ENCODE peak calls at places on chromosome 2, in ten cellular contexts. One of them, this sample, is unnamed.
A peak's percentile ranks its signal among the peaks of the same experiment; 100 is the strongest.

GRCh38 chr2:2333076-2333475 is 2.0 kb upstream of the MYT1L start:
- DNase-seq in fibroblast of the conjunctiva: no peak
- DNase-seq in mucosa of gallbladder: no peak
- DNase-seq in NCI-H2081: peak; percentile 96
- DNase-seq in activated CD4-positive, alpha-beta T cell treated with anti-CD3 and anti-CD28 coated beads for 24 hours: no peak
- DNase-seq in epithelial cell of esophagus: no peak
- DNase-seq in astrocyte of the hippocampus: no peak
- DNase-seq in ovary: no peak
- DNase-seq in transverse colon: no peak
- DNase-seq in DMS153: no peak
- DNase-seq in this sample: no peak

GRCh38 chr2:232437130-232437620 is 18.8 kb upstream of the ALPI start:
- DNase-seq in ovary: no peak
- DNase-seq in astrocyte of the hippocampus: no peak
- DNase-seq in epithelial cell of esophagus: no peak
- DNase-seq in activated CD4-positive, alpha-beta T cell treated with anti-CD3 and anti-CD28 coated beads for 24 hours: no peak
- DNase-seq in DMS153: no peak
- DNase-seq in NCI-H2081: no peak
- DNase-seq in transverse colon: no peak
- DNase-seq in fibroblast of the conjunctiva: no peak
- DNase-seq in mucosa of gallbladder: no peak
- DNase-seq in this sample: no peak

GRCh38 chr2:20494246-20494645 is 47.4 kb downstream of the RHOB start:
- DNase-seq in transverse colon: no peak
- DNase-seq in fibroblast of the conjunctiva: peak; percentile 23
- DNase-seq in activated CD4-positive, alpha-beta T cell treated with anti-CD3 and anti-CD28 coated beads for 24 hours: no peak
- DNase-seq in epithelial cell of esophagus: no peak
- DNase-seq in DMS153: no peak
- DNase-seq in NCI-H2081: no peak
- DNase-seq in mucosa of gallbladder: no peak
- DNase-seq in astrocyte of the hippocampus: peak; percentile 56
- DNase-seq in ovary: no peak
- DNase-seq in this sample: no peak

GRCh38 chr2:39289609-39290008 is 45.8 kb upstream of the CDKL4 start:
- DNase-seq in transverse colon: no peak
- DNase-seq in activated CD4-positive, alpha-beta T cell treated with anti-CD3 and anti-CD28 coated beads for 24 hours: no peak
- DNase-seq in mucosa of gallbladder: no peak
- DNase-seq in ovary: no peak
- DNase-seq in epithelial cell of esophagus: peak; percentile 14
- DNase-seq in astrocyte of the hippocampus: peak; percentile 47
- DNase-seq in fibroblast of the conjunctiva: no peak
- DNase-seq in DMS153: no peak
- DNase-seq in NCI-H2081: no peak
- DNase-seq in this sample: no peak

GRCh38 chr2:201971516-201972228 is 62.0 kb upstream of the FZD7 start:
- DNase-seq in DMS153: no peak
- DNase-seq in NCI-H2081: no peak
- DNase-seq in epithelial cell of esophagus: no peak
- DNase-seq in activated CD4-positive, alpha-beta T cell treated with anti-CD3 and anti-CD28 coated beads for 24 hours: no peak
- DNase-seq in ovary: no peak
- DNase-seq in mucosa of gallbladder: no peak
- DNase-seq in fibroblast of the conjunctiva: peak; percentile 42
- DNase-seq in astrocyte of the hippocampus: peak; percentile 86
- DNase-seq in transverse colon: no peak
- DNase-seq in this sample: no peak

GRCh38 chr2:23401427-23402204 is 16.6 kb downstream of the KLHL29 start:
- DNase-seq in NCI-H2081: no peak
- DNase-seq in ovary: no peak
- DNase-seq in activated CD4-positive, alpha-beta T cell treated with anti-CD3 and anti-CD28 coated beads for 24 hours: no peak
- DNase-seq in mucosa of gallbladder: no peak
- DNase-seq in epithelial cell of esophagus: peak; percentile 91
- DNase-seq in astrocyte of the hippocampus: no peak
- DNase-seq in transverse colon: no peak
- DNase-seq in DMS153: no peak
- DNase-seq in fibroblast of the conjunctiva: no peak
- DNase-seq in this sample: no peak

GRCh38 chr2:196565982-196566381 is 73.5 kb upstream of the CCDC150 start:
- DNase-seq in ovary: no peak
- DNase-seq in activated CD4-positive, alpha-beta T cell treated with anti-CD3 and anti-CD28 coated beads for 24 hours: no peak
- DNase-seq in fibroblast of the conjunctiva: no peak
- DNase-seq in transverse colon: no peak
- DNase-seq in astrocyte of the hippocampus: no peak
- DNase-seq in DMS153: no peak
- DNase-seq in epithelial cell of esophagus: no peak
- DNase-seq in NCI-H2081: no peak
- DNase-seq in mucosa of gallbladder: no peak
- DNase-seq in this sample: no peak

GRCh38 chr2:127705281-127706065 is 4.2 kb downstream of the SFT2D3 start:
- DNase-seq in NCI-H2081: no peak
- DNase-seq in DMS153: no peak
- DNase-seq in transverse colon: no peak
- DNase-seq in fibroblast of the conjunctiva: peak; percentile 71
- DNase-seq in ovary: no peak
- DNase-seq in activated CD4-positive, alpha-beta T cell treated with anti-CD3 and anti-CD28 coated beads for 24 hours: no peak
- DNase-seq in mucosa of gallbladder: no peak
- DNase-seq in astrocyte of the hippocampus: no peak
- DNase-seq in epithelial cell of esophagus: no peak
- DNase-seq in this sample: no peak

GRCh38 chr2:240351088-240351741 is 84.2 kb upstream of the GPC1 start:
- DNase-seq in mucosa of gallbladder: no peak
- DNase-seq in ovary: no peak
- DNase-seq in transverse colon: no peak
- DNase-seq in activated CD4-positive, alpha-beta T cell treated with anti-CD3 and anti-CD28 coated beads for 24 hours: no peak
- DNase-seq in astrocyte of the hippocampus: no peak
- DNase-seq in epithelial cell of esophagus: no peak
- DNase-seq in NCI-H2081: no peak
- DNase-seq in DMS153: no peak
- DNase-seq in fibroblast of the conjunctiva: no peak
- DNase-seq in this sample: no peak

GRCh38 chr2:100416939-100417744 is at the start of gene CHST10:
- DNase-seq in DMS153: no peak
- DNase-seq in activated CD4-positive, alpha-beta T cell treated with anti-CD3 and anti-CD28 coated beads for 24 hours: peak; percentile 38
- DNase-seq in transverse colon: peak; percentile 33
- DNase-seq in astrocyte of the hippocampus: peak; percentile 84
- DNase-seq in epithelial cell of esophagus: peak; percentile 24
- DNase-seq in NCI-H2081: peak; percentile 81
- DNase-seq in ovary: peak; percentile 61
- DNase-seq in fibroblast of the conjunctiva: no peak
- DNase-seq in mucosa of gallbladder: peak; percentile 12
- DNase-seq in this sample: peak; percentile 60

GRCh38 chr2:47690132-47690531 is 92.8 kb upstream of the MSH6 start:
- DNase-seq in fibroblast of the conjunctiva: no peak
- DNase-seq in astrocyte of the hippocampus: no peak
- DNase-seq in transverse colon: no peak
- DNase-seq in activated CD4-positive, alpha-beta T cell treated with anti-CD3 and anti-CD28 coated beads for 24 hours: no peak
- DNase-seq in NCI-H2081: no peak
- DNase-seq in DMS153: no peak
- DNase-seq in ovary: no peak
- DNase-seq in mucosa of gallbladder: no peak
- DNase-seq in epithelial cell of esophagus: no peak
- DNase-seq in this sample: no peak

GRCh38 chr2:14673351-14673875 is 40.9 kb downstream of the LRATD1 start:
- DNase-seq in transverse colon: no peak
- DNase-seq in astrocyte of the hippocampus: peak; percentile 85
- DNase-seq in mucosa of gallbladder: no peak
- DNase-seq in ovary: no peak
- DNase-seq in activated CD4-positive, alpha-beta T cell treated with anti-CD3 and anti-CD28 coated beads for 24 hours: no peak
- DNase-seq in NCI-H2081: no peak
- DNase-seq in DMS153: no peak
- DNase-seq in epithelial cell of esophagus: no peak
- DNase-seq in fibroblast of the conjunctiva: no peak
- DNase-seq in this sample: no peak

GRCh38 chr2:289362-290089 is 1.6 kb upstream of the ALKAL2 start:
- DNase-seq in astrocyte of the hippocampus: peak; percentile 44
- DNase-seq in mucosa of gallbladder: peak; percentile 31
- DNase-seq in transverse colon: peak; percentile 32
- DNase-seq in activated CD4-positive, alpha-beta T cell treated with anti-CD3 and anti-CD28 coated beads for 24 hours: no peak
- DNase-seq in DMS153: no peak
- DNase-seq in ovary: peak; percentile 67
- DNase-seq in fibroblast of the conjunctiva: no peak
- DNase-seq in NCI-H2081: peak; percentile 28
- DNase-seq in epithelial cell of esophagus: peak; percentile 18
- DNase-seq in this sample: no peak

GRCh38 chr2:105365176-105365575 is 27.8 kb downstream of the C2orf49 start:
- DNase-seq in fibroblast of the conjunctiva: no peak
- DNase-seq in epithelial cell of esophagus: no peak
- DNase-seq in ovary: no peak
- DNase-seq in activated CD4-positive, alpha-beta T cell treated with anti-CD3 and anti-CD28 coated beads for 24 hours: no peak
- DNase-seq in mucosa of gallbladder: no peak
- DNase-seq in astrocyte of the hippocampus: no peak
- DNase-seq in NCI-H2081: no peak
- DNase-seq in transverse colon: no peak
- DNase-seq in DMS153: no peak
- DNase-seq in this sample: no peak

GRCh38 chr2:104043864-104044263 is 810.1 kb upstream of the POU3F3 start:
- DNase-seq in mucosa of gallbladder: no peak
- DNase-seq in ovary: no peak
- DNase-seq in epithelial cell of esophagus: no peak
- DNase-seq in DMS153: peak; percentile 75
- DNase-seq in fibroblast of the conjunctiva: no peak
- DNase-seq in astrocyte of the hippocampus: peak; percentile 65
- DNase-seq in NCI-H2081: no peak
- DNase-seq in transverse colon: no peak
- DNase-seq in activated CD4-positive, alpha-beta T cell treated with anti-CD3 and anti-CD28 coated beads for 24 hours: no peak
- DNase-seq in this sample: no peak

GRCh38 chr2:165634855-165635254 is 159.2 kb downstream of the GALNT3 start:
- DNase-seq in activated CD4-positive, alpha-beta T cell treated with anti-CD3 and anti-CD28 coated beads for 24 hours: no peak
- DNase-seq in astrocyte of the hippocampus: peak; percentile 73
- DNase-seq in NCI-H2081: peak; percentile 96
- DNase-seq in mucosa of gallbladder: peak; percentile 29
- DNase-seq in fibroblast of the conjunctiva: peak; percentile 27
- DNase-seq in DMS153: peak; percentile 78
- DNase-seq in ovary: peak; percentile 63
- DNase-seq in transverse colon: peak; percentile 23
- DNase-seq in epithelial cell of esophagus: peak; percentile 44
- DNase-seq in this sample: no peak

GRCh38 chr2:232236200-232236599 is 142.4 kb upstream of the ALPP start:
- DNase-seq in astrocyte of the hippocampus: no peak
- DNase-seq in fibroblast of the conjunctiva: no peak
- DNase-seq in epithelial cell of esophagus: peak; percentile 91
- DNase-seq in mucosa of gallbladder: peak; percentile 15
- DNase-seq in NCI-H2081: peak; percentile 5
- DNase-seq in transverse colon: no peak
- DNase-seq in ovary: no peak
- DNase-seq in DMS153: no peak
- DNase-seq in activated CD4-positive, alpha-beta T cell treated with anti-CD3 and anti-CD28 coated beads for 24 hours: no peak
- DNase-seq in this sample: peak; percentile 43

GRCh38 chr2:96241901-96242611 is 23.7 kb downstream of the TMEM127 start:
- DNase-seq in transverse colon: peak; percentile 58
- DNase-seq in ovary: no peak
- DNase-seq in astrocyte of the hippocampus: peak; percentile 56
- DNase-seq in epithelial cell of esophagus: peak; percentile 59
- DNase-seq in fibroblast of the conjunctiva: no peak
- DNase-seq in mucosa of gallbladder: peak; percentile 40
- DNase-seq in activated CD4-positive, alpha-beta T cell treated with anti-CD3 and anti-CD28 coated beads for 24 hours: peak; percentile 31
- DNase-seq in NCI-H2081: no peak
- DNase-seq in DMS153: peak; percentile 20
- DNase-seq in this sample: no peak

GRCh38 chr2:122506620-122507019 is 751.2 kb downstream of the TSN start:
- DNase-seq in fibroblast of the conjunctiva: no peak
- DNase-seq in astrocyte of the hippocampus: no peak
- DNase-seq in mucosa of gallbladder: no peak
- DNase-seq in NCI-H2081: no peak
- DNase-seq in DMS153: no peak
- DNase-seq in epithelial cell of esophagus: no peak
- DNase-seq in ovary: no peak
- DNase-seq in activated CD4-positive, alpha-beta T cell treated with anti-CD3 and anti-CD28 coated beads for 24 hours: no peak
- DNase-seq in transverse colon: no peak
- DNase-seq in this sample: no peak

GRCh38 chr2:67487993-67488392 is 90.9 kb downstream of the ETAA1 start:
- DNase-seq in epithelial cell of esophagus: no peak
- DNase-seq in astrocyte of the hippocampus: no peak
- DNase-seq in ovary: no peak
- DNase-seq in DMS153: no peak
- DNase-seq in NCI-H2081: no peak
- DNase-seq in transverse colon: no peak
- DNase-seq in mucosa of gallbladder: no peak
- DNase-seq in fibroblast of the conjunctiva: no peak
- DNase-seq in activated CD4-positive, alpha-beta T cell treated with anti-CD3 and anti-CD28 coated beads for 24 hours: no peak
- DNase-seq in this sample: no peak

GRCh38 chr2:190121971-190122370 is 59.4 kb upstream of the MSTN start:
- DNase-seq in mucosa of gallbladder: no peak
- DNase-seq in activated CD4-positive, alpha-beta T cell treated with anti-CD3 and anti-CD28 coated beads for 24 hours: no peak
- DNase-seq in astrocyte of the hippocampus: peak; percentile 25
- DNase-seq in transverse colon: no peak
- DNase-seq in NCI-H2081: no peak
- DNase-seq in DMS153: no peak
- DNase-seq in epithelial cell of esophagus: peak; percentile 24
- DNase-seq in ovary: no peak
- DNase-seq in fibroblast of the conjunctiva: no peak
- DNase-seq in this sample: no peak

GRCh38 chr2:69805887-69806286 is 23.6 kb upstream of the GMCL1 start:
- DNase-seq in DMS153: no peak
- DNase-seq in epithelial cell of esophagus: no peak
- DNase-seq in fibroblast of the conjunctiva: no peak
- DNase-seq in transverse colon: no peak
- DNase-seq in ovary: no peak
- DNase-seq in activated CD4-positive, alpha-beta T cell treated with anti-CD3 and anti-CD28 coated beads for 24 hours: no peak
- DNase-seq in mucosa of gallbladder: no peak
- DNase-seq in NCI-H2081: no peak
- DNase-seq in astrocyte of the hippocampus: no peak
- DNase-seq in this sample: no peak

GRCh38 chr2:85095094-85095493 is 38.1 kb upstream of the TCF7L1 start:
- DNase-seq in astrocyte of the hippocampus: no peak
- DNase-seq in mucosa of gallbladder: no peak
- DNase-seq in ovary: no peak
- DNase-seq in fibroblast of the conjunctiva: no peak
- DNase-seq in activated CD4-positive, alpha-beta T cell treated with anti-CD3 and anti-CD28 coated beads for 24 hours: no peak
- DNase-seq in NCI-H2081: no peak
- DNase-seq in DMS153: no peak
- DNase-seq in epithelial cell of esophagus: no peak
- DNase-seq in transverse colon: no peak
- DNase-seq in this sample: no peak

GRCh38 chr2:184685999-184686841 is 87.9 kb downstream of the ZNF804A start:
- DNase-seq in mucosa of gallbladder: no peak
- DNase-seq in activated CD4-positive, alpha-beta T cell treated with anti-CD3 and anti-CD28 coated beads for 24 hours: no peak
- DNase-seq in ovary: no peak
- DNase-seq in fibroblast of the conjunctiva: no peak
- DNase-seq in NCI-H2081: no peak
- DNase-seq in transverse colon: no peak
- DNase-seq in DMS153: no peak
- DNase-seq in astrocyte of the hippocampus: peak; percentile 28
- DNase-seq in epithelial cell of esophagus: peak; percentile 76
- DNase-seq in this sample: no peak

GRCh38 chr2:134238371-134238770 is 15.5 kb upstream of the MGAT5 start:
- DNase-seq in astrocyte of the hippocampus: no peak
- DNase-seq in transverse colon: no peak
- DNase-seq in mucosa of gallbladder: no peak
- DNase-seq in DMS153: no peak
- DNase-seq in epithelial cell of esophagus: no peak
- DNase-seq in ovary: no peak
- DNase-seq in activated CD4-positive, alpha-beta T cell treated with anti-CD3 and anti-CD28 coated beads for 24 hours: no peak
- DNase-seq in NCI-H2081: no peak
- DNase-seq in fibroblast of the conjunctiva: no peak
- DNase-seq in this sample: no peak

GRCh38 chr2:177021686-177022085 is 190.9 kb upstream of the HNRNPA3 start:
- DNase-seq in NCI-H2081: no peak
- DNase-seq in fibroblast of the conjunctiva: no peak
- DNase-seq in astrocyte of the hippocampus: no peak
- DNase-seq in epithelial cell of esophagus: no peak
- DNase-seq in transverse colon: no peak
- DNase-seq in DMS153: no peak
- DNase-seq in ovary: no peak
- DNase-seq in activated CD4-positive, alpha-beta T cell treated with anti-CD3 and anti-CD28 coated beads for 24 hours: no peak
- DNase-seq in mucosa of gallbladder: no peak
- DNase-seq in this sample: no peak

GRCh38 chr2:173985595-173985994 is 20.4 kb upstream of the SP3 start:
- DNase-seq in epithelial cell of esophagus: no peak
- DNase-seq in ovary: no peak
- DNase-seq in fibroblast of the conjunctiva: no peak
- DNase-seq in NCI-H2081: no peak
- DNase-seq in activated CD4-positive, alpha-beta T cell treated with anti-CD3 and anti-CD28 coated beads for 24 hours: no peak
- DNase-seq in astrocyte of the hippocampus: no peak
- DNase-seq in transverse colon: no peak
- DNase-seq in mucosa of gallbladder: no peak
- DNase-seq in DMS153: no peak
- DNase-seq in this sample: no peak

GRCh38 chr2:127424598-127425379 is 6.6 kb downstream of the PROC start:
- DNase-seq in mucosa of gallbladder: no peak
- DNase-seq in ovary: no peak
- DNase-seq in NCI-H2081: no peak
- DNase-seq in activated CD4-positive, alpha-beta T cell treated with anti-CD3 and anti-CD28 coated beads for 24 hours: no peak
- DNase-seq in fibroblast of the conjunctiva: no peak
- DNase-seq in DMS153: no peak
- DNase-seq in epithelial cell of esophagus: no peak
- DNase-seq in transverse colon: no peak
- DNase-seq in astrocyte of the hippocampus: peak; percentile 39
- DNase-seq in this sample: no peak

This sample was measured in GM18507.